ENCODE peak calls at places on chromosome 11, in ten cellular contexts. H is aorta, V is AG09309, M is mammary epithelial cell, G is HAP-1, B is choroid plexus epithelial cell, C is Panc1, S is GM23338, K is heart right ventricle, J is stomach. W is an unnamed sample.

GRCh38 chr11:118497831-118498230 is 29.4 kb upstream of the TTC36 start:
- DNase-seq in H (no peak), V (peak; percentile 45), M (no peak), G (no peak), B (peak; percentile 76), C (no peak), S (no peak), K (no peak), J (no peak), W (no peak)

GRCh38 chr11:33536178-33536577 is 164.4 kb downstream of the C11orf91 start:
- DNase-seq in H (no peak), V (no peak), M (no peak), G (no peak), B (no peak), C (no peak), S (no peak), K (no peak), J (no peak), W (no peak)

GRCh38 chr11:47477323-47477722 is 28.4 kb upstream of the RAPSN start:
- DNase-seq in H (no peak), V (no peak), M (peak; percentile 91), G (no peak), B (no peak), C (no peak), S (no peak), K (no peak), J (no peak), W (no peak)

GRCh38 chr11:50164050-50164449 is 131.4 kb downstream of the OR4C45 start:
- DNase-seq in H (no peak), V (no peak), M (no peak), G (no peak), B (no peak), C (no peak), S (no peak), K (no peak), J (no peak), W (no peak)

GRCh38 chr11:61152816-61153592 is 8.2 kb downstream of the VPS37C start:
- DNase-seq in H (peak; percentile 62), V (peak; percentile 52), M (peak; percentile 79), G (no peak), B (peak; percentile 80), C (no peak), S (no peak), K (no peak), J (no peak), W (no peak)

GRCh38 chr11:10934293-10934850 is 76.5 kb upstream of the ZBED5 start:
- DNase-seq in H (no peak), V (no peak), M (peak; percentile 43), G (peak; percentile 48), B (no peak), C (no peak), S (no peak), K (no peak), J (no peak), W (no peak)

GRCh38 chr11:83219095-83219494 is 25.6 kb downstream of the ANKRD42 start:
- DNase-seq in H (no peak), V (no peak), M (no peak), G (no peak), B (peak; percentile 12), C (no peak), S (peak; percentile 59), K (no peak), J (no peak), W (no peak)

GRCh38 chr11:24886880-24887619 is 390.2 kb downstream of the LUZP2 start:
- DNase-seq in H (no peak), V (no peak), M (no peak), G (no peak), B (no peak), C (no peak), S (no peak), K (no peak), J (no peak), W (no peak)

GRCh38 chr11:108122166-108122628 is 830 bp downstream of the ACAT1 start:
- DNase-seq in H (no peak), V (no peak), M (no peak), G (peak; percentile 30), B (peak; percentile 74), C (no peak), S (peak; percentile 37), K (no peak), J (no peak), W (no peak)

GRCh38 chr11:36377759-36378553 is 81.9 kb downstream of the PRR5L start:
- DNase-seq in H (no peak), V (no peak), M (no peak), G (no peak), B (peak; percentile 39), C (no peak), S (no peak), K (no peak), J (no peak), W (no peak)

GRCh38 chr11:7573558-7574296 is 59.9 kb downstream of the PPFIBP2 start:
- DNase-seq in H (no peak), V (no peak), M (no peak), G (no peak), B (peak; percentile 46), C (no peak), S (peak; percentile 67), K (no peak), J (peak; percentile 62), W (no peak)

GRCh38 chr11:113952588-113952987 is 22.3 kb upstream of the HTR3A start:
- DNase-seq in H (no peak), V (no peak), M (no peak), G (no peak), B (no peak), C (no peak), S (no peak), K (no peak), J (no peak), W (no peak)

DNA sequence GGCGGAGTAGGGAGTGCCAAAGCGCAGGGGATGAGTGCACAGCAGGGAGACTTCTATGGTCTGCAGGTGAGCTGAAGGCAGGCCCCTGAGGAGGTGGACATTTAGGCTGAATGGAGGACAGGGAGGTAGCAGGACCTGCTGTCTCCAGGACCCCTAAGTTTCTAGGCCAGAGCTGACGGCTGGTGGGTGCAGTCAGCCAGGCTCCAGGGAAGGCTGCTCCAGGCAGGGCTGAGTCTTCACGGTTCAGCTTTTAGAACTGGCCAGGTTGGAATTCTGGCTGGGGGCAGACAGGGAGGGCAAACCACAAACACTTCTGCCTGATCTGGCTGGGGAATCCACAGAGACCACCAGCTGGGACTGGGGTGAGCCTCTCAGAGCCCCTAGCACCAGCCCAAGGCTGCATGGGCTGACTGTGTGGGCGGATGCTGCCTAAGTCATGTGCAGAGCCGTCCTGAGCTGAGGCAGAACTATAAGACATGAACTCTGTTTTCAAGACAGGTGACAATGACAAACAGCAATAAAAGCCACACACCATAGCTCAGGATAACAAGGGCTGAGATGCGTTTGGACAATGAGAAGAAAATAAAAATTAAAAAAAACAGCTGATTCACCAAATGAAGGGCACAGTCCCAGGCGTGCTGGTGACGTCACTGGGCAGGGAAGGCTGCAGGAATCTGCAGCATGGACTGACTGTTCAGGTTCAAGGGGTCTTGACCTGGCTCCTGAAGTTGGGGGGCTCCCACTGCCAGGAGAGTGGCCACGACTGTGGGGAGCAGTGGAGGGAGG is 10.4 kb upstream of the MALAT1 start:
- DNase-seq in H (peak; percentile 92), V (no peak), M (peak; percentile 46), G (peak; percentile 24), B (peak; percentile 85), C (no peak), S (no peak), K (peak; percentile 66), J (no peak), W (no peak)
- H3K4me3 ChIP-seq in H (no peak overlapping the region), V (no peak overlapping the region), M (peak overlapping the region; percentile 3), G (no peak overlapping the region), B (peak overlapping the region; percentile 1), C (peak overlapping the region; percentile 3), S (peak overlapping the region; percentile 49), K (peak overlapping the region; percentile 13), J (no peak overlapping the region), W (peak overlapping the region; percentile 24)

GRCh38 chr11:95134491-95134890 is 44.8 kb downstream of the ENDOD1 start:
- DNase-seq in H (no peak), V (peak; percentile 73), M (peak; percentile 99), G (no peak), B (peak; percentile 64), C (no peak), S (no peak), K (no peak), J (no peak), W (peak; percentile 53)

GRCh38 chr11:95132956-95133355 is 43.3 kb downstream of the ENDOD1 start:
- DNase-seq in H (no peak), V (no peak), M (peak; percentile 89), G (no peak), B (no peak), C (no peak), S (no peak), K (no peak), J (no peak), W (no peak)

GRCh38 chr11:95128602-95129001 is 39.0 kb downstream of the ENDOD1 start:
- DNase-seq in H (no peak), V (no peak), M (no peak), G (no peak), B (no peak), C (no peak), S (no peak), K (no peak), J (no peak), W (no peak)
- H3K4me3 ChIP-seq in H (no peak overlapping the region), V (no peak overlapping the region), M (no peak overlapping the region), G (no peak overlapping the region), B (no peak overlapping the region), C (no peak overlapping the region), S (no peak overlapping the region), K (no peak overlapping the region), J (no peak overlapping the region), W (no peak overlapping the region)

DNA sequence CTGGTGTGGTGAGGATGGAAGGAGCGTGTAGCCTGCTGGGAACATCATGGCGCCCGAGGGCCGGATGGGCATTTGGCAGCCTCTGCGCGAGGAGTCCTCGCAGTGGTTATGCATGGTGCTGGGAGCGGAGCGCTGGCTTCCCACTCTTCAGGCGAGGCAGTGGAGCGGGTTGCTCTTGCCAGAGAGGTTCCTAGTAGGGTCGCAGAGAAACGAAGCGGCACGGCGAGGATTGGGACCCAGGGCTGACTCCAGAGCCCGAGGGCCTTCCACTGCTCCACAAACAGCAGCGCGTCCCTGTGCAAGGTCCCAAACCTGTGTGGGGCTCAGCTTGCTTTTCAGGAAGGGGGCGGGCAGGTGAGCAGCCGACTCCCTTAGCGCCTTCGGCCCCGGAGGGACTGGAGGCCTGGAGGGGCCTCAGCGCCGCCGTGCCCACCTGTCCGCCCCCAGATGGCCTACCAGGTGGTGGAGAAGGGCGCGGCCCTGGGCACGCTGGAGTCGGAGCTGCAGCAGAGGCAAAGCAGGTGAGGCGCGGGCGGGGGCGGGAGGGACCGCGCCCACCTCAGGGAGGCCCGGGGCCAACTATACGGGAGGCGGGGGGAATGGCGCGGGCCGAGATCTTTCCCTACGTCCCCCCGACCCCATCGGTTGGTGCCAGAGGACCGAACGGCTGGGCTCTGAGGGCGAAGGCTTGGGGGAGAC is 7.2 kb downstream of the ATG16L2 start:
- DNase-seq in H (no peak), V (no peak), M (no peak), G (no peak), B (no peak), C (no peak), S (peak; percentile 54), K (no peak), J (peak; percentile 37), W (no peak)
- H3K4me3 ChIP-seq in H (peak overlapping the region; percentile 2), V (peak overlapping the region; percentile 49), M (peak overlapping the region; percentile 45), G (no peak overlapping the region), B (peak overlapping the region; percentile 65), C (peak overlapping the region; percentile 69), S (peak overlapping the region; percentile 74), K (peak overlapping the region; percentile 52), J (peak overlapping the region; percentile 47), W (peak overlapping the region; percentile 59)

DNA sequence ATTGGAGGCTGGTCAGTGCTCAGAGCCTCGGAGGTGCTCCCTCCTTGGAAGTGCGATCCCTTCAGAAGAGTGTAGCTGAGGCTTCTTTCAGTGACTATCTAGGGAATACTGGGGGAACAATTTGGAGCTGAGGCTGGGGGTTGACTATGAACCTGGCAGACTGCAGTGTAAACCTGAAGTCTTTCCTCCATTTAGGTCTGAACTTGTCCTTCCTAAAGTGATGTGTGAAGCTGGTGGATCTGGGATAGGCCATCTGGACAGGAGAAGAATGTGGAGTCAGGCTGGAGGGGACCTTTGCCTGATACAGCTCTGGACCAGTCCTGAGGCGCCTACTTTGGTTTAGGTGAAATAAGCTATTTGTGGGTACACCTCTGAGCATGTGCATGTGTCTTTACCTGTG is 3.5 kb upstream of the INSC start:
- DNase-seq in H (no peak), V (no peak), M (no peak), G (no peak), B (no peak), C (no peak), S (no peak), K (no peak), J (no peak), W (no peak)
- H3K4me3 ChIP-seq in H (no peak overlapping the region), V (no peak overlapping the region), M (no peak overlapping the region), G (no peak overlapping the region), B (no peak overlapping the region), C (no peak overlapping the region), S (no peak overlapping the region), K (no peak overlapping the region), J (no peak overlapping the region), W (no peak overlapping the region)